ENCODE peak calls at places on chromosomes 12 and 14, in five cellular contexts. P is HFFc6, A is body of pancreas, B is choroid plexus epithelial cell, S is mesothelial cell of epicardium. X is an unnamed sample.

GRCh38 chr12:101181776-101182175 is 28.3 kb downstream of the SLC5A8 start:
- DNase-seq in P (no peak), A (no peak), B (no peak), S (no peak), X (no peak)

GRCh38 chr14:26415618-26416123 is 182.2 kb downstream of the NOVA1 start:
- DNase-seq in P (no peak), A (peak; percentile 42), B (no peak), S (no peak), X (no peak)

GRCh38 chr12:86729798-86730197 is 473.6 kb upstream of the MGAT4C start:
- DNase-seq in P (no peak), A (no peak), B (peak; percentile 22), S (no peak), X (no peak)

GRCh38 chr12:32566663-32567634 is 112.2 kb upstream of the DNM1L start:
- DNase-seq in P (no peak), A (no peak), B (no peak), S (no peak), X (no peak)

GRCh38 chr14:50521912-50522341 is 10.4 kb downstream of the MAP4K5 start:
- DNase-seq in P (no peak), A (no peak), B (peak; percentile 62), S (no peak), X (no peak)

GRCh38 chr12:50275545-50275944 is 7.8 kb downstream of the LIMA1 start:
- DNase-seq in P (no peak), A (peak; percentile 39), B (no peak), S (no peak), X (no peak)

GRCh38 chr12:70691018-70691672 is 53.9 kb upstream of the PTPRB start:
- DNase-seq in P (peak; percentile 46), A (no peak), B (peak; percentile 82), S (no peak), X (no peak)

GRCh38 chr12:131673519-131674265 is 37.2 kb upstream of the SFSWAP start:
- DNase-seq in P (no peak), A (no peak), B (peak; percentile 26), S (no peak), X (peak; percentile 42)

GRCh38 chr12:125836647-125837046 is 771.4 kb downstream of the AACS start:
- DNase-seq in P (no peak), A (no peak), B (no peak), S (no peak), X (no peak)

GRCh38 chr12:116861331-116861730 is 19.9 kb downstream of the HRK start:
- DNase-seq in P (peak; percentile 50), A (peak; percentile 33), B (peak; percentile 60), S (peak; percentile 55), X (no peak)

GRCh38 chr12:50928392-50928791 is 24.0 kb upstream of the HIGD1C start:
- DNase-seq in P (no peak), A (no peak), B (peak; percentile 21), S (peak; percentile 64), X (no peak)

GRCh38 chr14:30077946-30078345 is 150.3 kb upstream of the PRKD1 start:
- DNase-seq in P (no peak), A (no peak), B (no peak), S (no peak), X (no peak)

GRCh38 chr14:66487159-66487558 is 988 bp downstream of the CCDC196 start:
- DNase-seq in P (no peak), A (no peak), B (no peak), S (no peak), X (no peak)

GRCh38 chr14:28077005-28077404 is 689.6 kb upstream of the FOXG1 start:
- DNase-seq in P (no peak), A (no peak), B (no peak), S (no peak), X (no peak)

GRCh38 chr14:89617471-89618291 is 200.6 kb upstream of the FOXN3 start:
- DNase-seq in P (peak; percentile 51), A (peak; percentile 52), B (peak; percentile 66), S (no peak), X (peak; percentile 7)

GRCh38 chr14:92649934-92650545 is 98.4 kb downstream of the LGMN start:
- DNase-seq in P (no peak), A (peak; percentile 81), B (peak; percentile 94), S (no peak), X (peak; percentile 96)

GRCh38 chr12:52436828-52437474 is 2.8 kb upstream of the KRT75 start:
- DNase-seq in P (no peak), A (no peak), B (no peak), S (no peak), X (no peak)

GRCh38 chr12:106672308-106673085 is 89.7 kb downstream of the RFX4 start:
- DNase-seq in P (no peak), A (no peak), B (no peak), S (no peak), X (no peak)

GRCh38 chr14:71403673-71404072 is 496.4 kb downstream of the PCNX1 start:
- DNase-seq in P (peak; percentile 31), A (no peak), B (peak; percentile 76), S (no peak), X (peak; percentile 42)

GRCh38 chr14:77023001-77023996 is 5.2 kb downstream of the IRF2BPL start:
- DNase-seq in P (peak; percentile 37), A (peak; percentile 91), B (peak; percentile 63), S (no peak), X (peak; percentile 52)

DNA sequence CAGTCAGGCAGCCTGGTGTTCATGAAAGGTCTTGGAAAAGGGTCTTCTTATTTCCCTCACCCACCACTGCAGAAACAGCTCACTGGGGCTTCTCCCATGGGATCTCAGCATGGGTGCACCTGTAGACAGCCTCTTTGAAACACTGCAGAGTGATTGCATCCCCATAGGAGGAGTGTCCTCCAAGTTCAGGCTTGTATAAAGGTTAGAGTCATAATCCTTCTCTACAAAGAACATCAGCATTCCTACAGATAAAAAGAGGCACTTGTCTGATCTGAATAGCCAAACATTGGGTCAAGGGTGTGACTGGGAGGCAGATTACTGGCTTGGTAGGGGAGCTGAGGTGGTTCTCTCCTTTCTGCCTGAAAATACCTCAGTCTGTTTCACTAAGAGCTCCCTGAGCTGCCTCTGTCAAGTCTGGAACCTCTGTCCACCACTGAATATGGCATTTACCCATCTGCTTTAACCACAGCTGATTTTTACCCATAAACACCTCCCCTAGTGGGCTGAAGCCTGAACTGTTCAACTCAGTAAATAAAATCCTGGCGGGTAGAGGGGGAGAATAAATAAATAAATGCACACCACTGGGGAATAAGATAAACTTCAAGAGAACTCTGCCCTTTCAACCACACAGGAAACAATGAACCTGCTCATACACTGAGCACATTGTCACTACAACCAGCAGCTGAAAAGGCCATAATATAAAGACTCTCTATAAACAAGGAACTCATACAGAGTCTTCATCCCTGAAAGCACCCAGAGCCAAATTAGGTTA is 120.7 kb upstream of the SCAF11 start:
- DNase-seq in P (no peak), A (no peak), B (peak; percentile 12), S (no peak), X (no peak)
- TF ChIP-seq CTCF in P (peak; percentile 49), A (no peak), B (peak; percentile 37), S (no peak), X (no peak)

GRCh38 chr12:19183121-19183838 is 53.7 kb downstream of the PLEKHA5 start:
- DNase-seq in P (peak; percentile 38), A (no peak), B (peak; percentile 77), S (no peak), X (no peak)

GRCh38 chr12:19179986-19180385 is 50.5 kb downstream of the PLEKHA5 start:
- DNase-seq in P (no peak), A (no peak), B (no peak), S (no peak), X (no peak)

GRCh38 chr12:19177754-19178153 is 48.2 kb downstream of the PLEKHA5 start:
- DNase-seq in P (peak; percentile 38), A (no peak), B (peak; percentile 65), S (no peak), X (no peak)

GRCh38 chr12:19185262-19185929 is 55.9 kb downstream of the PLEKHA5 start:
- DNase-seq in P (no peak), A (no peak), B (no peak), S (no peak), X (no peak)

GRCh38 chr12:19181666-19182426 is 52.3 kb downstream of the PLEKHA5 start:
- DNase-seq in P (no peak), A (no peak), B (peak; percentile 50), S (no peak), X (no peak)
- TF ChIP-seq CTCF in P (peak; percentile 72), A (no peak), B (no peak), S (no peak), X (peak; percentile 21)

GRCh38 chr12:80632835-80633234 is 74.6 kb upstream of the MYF6 start:
- DNase-seq in P (no peak), A (peak; percentile 14), B (no peak), S (no peak), X (peak; percentile 40)
- TF ChIP-seq CTCF in P (peak; percentile 45), A (no peak), B (peak; percentile 37), S (no peak), X (no peak)

GRCh38 chr12:103178681-103179080 is 221.2 kb downstream of the ASCL1 start:
- DNase-seq in P (no peak), A (no peak), B (no peak), S (no peak), X (no peak)

GRCh38 chr12:103177624-103178023 is 220.2 kb downstream of the ASCL1 start:
- DNase-seq in P (no peak), A (no peak), B (no peak), S (no peak), X (no peak)

GRCh38 chr12:103182299-103182698 is 224.8 kb downstream of the ASCL1 start:
- DNase-seq in P (no peak), A (no peak), B (no peak), S (no peak), X (no peak)

GRCh38 chr12:103175625-103176024 is 218.2 kb downstream of the ASCL1 start:
- DNase-seq in P (no peak), A (no peak), B (no peak), S (no peak), X (no peak)

GRCh38 chr12:103181366-103182152 is 224.1 kb downstream of the ASCL1 start:
- DNase-seq in P (no peak), A (no peak), B (no peak), S (no peak), X (no peak)
- TF ChIP-seq CTCF in P (no peak), A (no peak), B (no peak), S (no peak), X (no peak)

GRCh38 chr14:68939893-68940613 is 39.0 kb downstream of the ACTN1 start:
- DNase-seq in P (peak; percentile 93), A (peak; percentile 90), B (peak; percentile 99), S (no peak), X (peak; percentile 94)
- TF ChIP-seq CTCF in P (no peak), A (no peak), B (no peak), S (no peak), X (no peak)

GRCh38 chr12:114248527-114248926 is 157.4 kb downstream of the TBX5 start:
- DNase-seq in P (peak; percentile 7), A (no peak), B (no peak), S (no peak), X (peak; percentile 80)

GRCh38 chr12:114241973-114242434 is 163.9 kb downstream of the TBX5 start:
- DNase-seq in P (no peak), A (no peak), B (no peak), S (no peak), X (no peak)

GRCh38 chr12:114240288-114240687 is 165.7 kb downstream of the TBX5 start:
- DNase-seq in P (no peak), A (no peak), B (no peak), S (no peak), X (no peak)

GRCh38 chr12:114245555-114245954 is 160.4 kb downstream of the TBX5 start:
- DNase-seq in P (no peak), A (no peak), B (no peak), S (no peak), X (no peak)
- TF ChIP-seq CTCF in P (peak; percentile 30), A (no peak), B (no peak), S (no peak), X (no peak)